ENCODE peak calls at places on chromosomes 16 and 17, in ten cellular contexts. One of them, this sample, is unnamed.

GRCh38 chr17:19534562-19535149 is 1.0 kb downstream of the SLC47A1 start:
- DNase-seq in HFF-Myc: no peak
- DNase-seq in cardiac muscle cell: peak
- DNase-seq in fibroblast of mammary gland: no peak
- DNase-seq in adrenal gland: no peak
- DNase-seq in psoas muscle: no peak
- DNase-seq in uterus: no peak
- DNase-seq in kidney epithelial cell: peak
- DNase-seq in endothelial cell: no peak
- DNase-seq in ovary: no peak
- DNase-seq in this sample: no peak

GRCh38 chr17:34579979-34580684 is 750 bp downstream of the TMEM132E start:
- DNase-seq in HFF-Myc: no peak
- DNase-seq in cardiac muscle cell: peak
- DNase-seq in fibroblast of mammary gland: peak
- DNase-seq in adrenal gland: peak
- DNase-seq in psoas muscle: no peak
- DNase-seq in uterus: peak
- DNase-seq in kidney epithelial cell: no peak
- DNase-seq in endothelial cell: peak
- DNase-seq in ovary: peak
- DNase-seq in this sample: no peak

GRCh38 chr17:77875881-77876509 is 82.5 kb upstream of the TNRC6C start:
- DNase-seq in HFF-Myc: no peak
- DNase-seq in cardiac muscle cell: no peak
- DNase-seq in fibroblast of mammary gland: peak
- DNase-seq in adrenal gland: no peak
- DNase-seq in psoas muscle: no peak
- DNase-seq in uterus: no peak
- DNase-seq in kidney epithelial cell: no peak
- DNase-seq in endothelial cell: no peak
- DNase-seq in ovary: no peak
- DNase-seq in this sample: no peak

GRCh38 chr16:17471745-17472075 is 950 bp upstream of the XYLT1 start:
- DNase-seq in HFF-Myc: peak
- DNase-seq in cardiac muscle cell: no peak
- DNase-seq in fibroblast of mammary gland: peak
- DNase-seq in adrenal gland: no peak
- DNase-seq in psoas muscle: no peak
- DNase-seq in uterus: no peak
- DNase-seq in kidney epithelial cell: no peak
- DNase-seq in endothelial cell: no peak
- DNase-seq in ovary: no peak
- DNase-seq in this sample: no peak

GRCh38 chr16:72644911-72645310 is 403.0 kb downstream of the ZFHX3 start:
- DNase-seq in HFF-Myc: no peak
- DNase-seq in cardiac muscle cell: no peak
- DNase-seq in fibroblast of mammary gland: no peak
- DNase-seq in adrenal gland: no peak
- DNase-seq in psoas muscle: no peak
- DNase-seq in uterus: no peak
- DNase-seq in kidney epithelial cell: no peak
- DNase-seq in endothelial cell: no peak
- DNase-seq in ovary: no peak
- DNase-seq in this sample: no peak

GRCh38 chr17:16406742-16407674 is 8.4 kb upstream of the TRPV2 start:
- DNase-seq in HFF-Myc: no peak
- DNase-seq in cardiac muscle cell: peak
- DNase-seq in fibroblast of mammary gland: no peak
- DNase-seq in adrenal gland: no peak
- DNase-seq in psoas muscle: peak
- DNase-seq in uterus: peak
- DNase-seq in kidney epithelial cell: no peak
- DNase-seq in endothelial cell: peak
- DNase-seq in ovary: peak
- DNase-seq in this sample: peak

GRCh38 chr17:55301521-55302406 is 37.0 kb downstream of the HLF start:
- DNase-seq in HFF-Myc: no peak
- DNase-seq in cardiac muscle cell: peak
- DNase-seq in fibroblast of mammary gland: no peak
- DNase-seq in adrenal gland: no peak
- DNase-seq in psoas muscle: no peak
- DNase-seq in uterus: no peak
- DNase-seq in kidney epithelial cell: no peak
- DNase-seq in endothelial cell: no peak
- DNase-seq in ovary: no peak
- DNase-seq in this sample: no peak

GRCh38 chr16:25020112-25020591 is 5.0 kb upstream of the ARHGAP17 start:
- DNase-seq in HFF-Myc: no peak
- DNase-seq in cardiac muscle cell: no peak
- DNase-seq in fibroblast of mammary gland: no peak
- DNase-seq in adrenal gland: no peak
- DNase-seq in psoas muscle: no peak
- DNase-seq in uterus: no peak
- DNase-seq in kidney epithelial cell: no peak
- DNase-seq in endothelial cell: no peak
- DNase-seq in ovary: no peak
- DNase-seq in this sample: no peak

GRCh38 chr17:78082988-78083387 is 45.6 kb downstream of the TMC6 start:
- DNase-seq in HFF-Myc: no peak
- DNase-seq in cardiac muscle cell: no peak
- DNase-seq in fibroblast of mammary gland: no peak
- DNase-seq in adrenal gland: no peak
- DNase-seq in psoas muscle: no peak
- DNase-seq in uterus: no peak
- DNase-seq in kidney epithelial cell: no peak
- DNase-seq in endothelial cell: no peak
- DNase-seq in ovary: no peak
- DNase-seq in this sample: no peak

GRCh38 chr17:50279639-50280038 is 5.4 kb downstream of the TMEM92 start:
- DNase-seq in HFF-Myc: no peak
- DNase-seq in cardiac muscle cell: no peak
- DNase-seq in fibroblast of mammary gland: no peak
- DNase-seq in adrenal gland: no peak
- DNase-seq in psoas muscle: peak
- DNase-seq in uterus: no peak
- DNase-seq in kidney epithelial cell: no peak
- DNase-seq in endothelial cell: no peak
- DNase-seq in ovary: no peak
- DNase-seq in this sample: no peak
- TF ChIP-seq CTCF in HFF-Myc: no peak
- TF ChIP-seq CTCF in cardiac muscle cell: no peak
- TF ChIP-seq CTCF in fibroblast of mammary gland: no peak
- TF ChIP-seq CTCF in adrenal gland: no peak
- TF ChIP-seq CTCF in psoas muscle: no peak
- TF ChIP-seq CTCF in uterus: no peak
- TF ChIP-seq CTCF in kidney epithelial cell: no peak
- TF ChIP-seq CTCF in endothelial cell: no peak
- TF ChIP-seq CTCF in ovary: no peak
- TF ChIP-seq CTCF in this sample: no peak

DNA sequence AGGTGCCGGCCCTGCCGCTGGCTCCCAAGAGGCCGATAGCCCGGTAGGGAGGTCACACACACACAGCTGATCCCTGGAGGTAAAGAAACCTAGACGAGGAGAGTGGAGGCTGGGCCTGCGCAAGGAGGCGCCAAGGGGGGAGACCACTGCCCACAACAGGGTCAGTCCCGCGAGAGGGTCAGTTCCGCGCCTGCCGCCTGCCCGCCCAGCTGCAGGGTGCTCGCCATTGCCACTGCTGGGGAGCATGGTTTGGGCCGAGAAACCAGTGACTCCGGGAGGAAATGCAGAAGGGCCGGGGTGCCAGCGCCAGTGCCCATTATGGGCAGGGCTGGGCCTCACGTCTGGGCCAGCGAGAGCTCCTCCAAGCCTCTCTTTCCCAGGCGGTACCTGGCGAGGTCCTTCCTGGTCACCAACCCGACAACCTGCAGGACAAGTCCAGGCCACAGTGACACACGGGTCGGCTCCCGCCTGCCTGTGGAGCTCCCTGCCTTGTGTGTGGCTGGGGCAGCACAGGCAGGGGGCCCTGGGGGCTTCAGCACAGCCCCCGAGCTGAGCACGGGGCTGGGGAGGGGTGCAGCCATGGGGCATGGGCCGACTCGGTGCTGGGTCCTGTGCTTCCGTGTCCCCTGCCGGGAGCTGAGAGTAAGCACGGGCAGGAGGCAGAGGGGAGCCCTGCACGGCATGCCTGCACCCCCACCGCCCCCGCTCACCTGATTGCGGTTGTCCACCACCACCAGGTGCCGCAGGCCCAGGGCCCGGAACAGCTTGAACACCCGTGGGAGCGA is 2.1 kb upstream of the CCDC154 start:
- DNase-seq in HFF-Myc: no peak
- DNase-seq in cardiac muscle cell: no peak
- DNase-seq in fibroblast of mammary gland: no peak
- DNase-seq in adrenal gland: no peak
- DNase-seq in psoas muscle: no peak
- DNase-seq in uterus: no peak
- DNase-seq in kidney epithelial cell: no peak
- DNase-seq in endothelial cell: no peak
- DNase-seq in ovary: no peak
- DNase-seq in this sample: no peak
- TF ChIP-seq CTCF in HFF-Myc: no peak
- TF ChIP-seq CTCF in cardiac muscle cell: no peak
- TF ChIP-seq CTCF in fibroblast of mammary gland: no peak
- TF ChIP-seq CTCF in adrenal gland: no peak
- TF ChIP-seq CTCF in psoas muscle: no peak
- TF ChIP-seq CTCF in uterus: no peak
- TF ChIP-seq CTCF in kidney epithelial cell: no peak
- TF ChIP-seq CTCF in endothelial cell: no peak
- TF ChIP-seq CTCF in ovary: no peak
- TF ChIP-seq CTCF in this sample: no peak

DNA sequence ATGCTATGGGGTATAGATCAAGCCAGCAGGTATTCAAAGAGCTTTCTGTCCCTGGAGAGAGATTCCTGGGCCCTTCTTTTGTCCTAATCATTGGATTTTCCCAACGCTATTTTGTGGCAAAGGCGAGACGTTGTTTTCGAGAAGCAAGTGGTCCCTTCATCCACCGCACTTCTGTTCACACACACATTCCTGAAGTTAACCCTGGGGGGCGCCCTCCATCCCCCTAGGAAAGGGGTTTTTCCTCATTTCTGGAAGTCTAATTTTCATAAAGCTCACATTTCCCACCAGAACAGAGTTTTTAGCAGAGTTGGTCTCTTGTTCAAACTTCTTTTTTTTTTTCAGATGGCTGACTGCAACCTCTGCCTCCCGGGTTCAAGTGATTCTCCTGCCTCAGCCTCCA is 11.9 kb downstream of the SCGB1C2 start:
- DNase-seq in HFF-Myc: no peak
- DNase-seq in cardiac muscle cell: no peak
- DNase-seq in fibroblast of mammary gland: no peak
- DNase-seq in adrenal gland: peak
- DNase-seq in psoas muscle: no peak
- DNase-seq in uterus: no peak
- DNase-seq in kidney epithelial cell: no peak
- DNase-seq in endothelial cell: peak
- DNase-seq in ovary: no peak
- DNase-seq in this sample: no peak
- TF ChIP-seq CTCF in HFF-Myc: no peak
- TF ChIP-seq CTCF in cardiac muscle cell: no peak
- TF ChIP-seq CTCF in fibroblast of mammary gland: no peak
- TF ChIP-seq CTCF in adrenal gland: no peak
- TF ChIP-seq CTCF in psoas muscle: no peak
- TF ChIP-seq CTCF in uterus: no peak
- TF ChIP-seq CTCF in kidney epithelial cell: no peak
- TF ChIP-seq CTCF in endothelial cell: no peak
- TF ChIP-seq CTCF in ovary: no peak
- TF ChIP-seq CTCF in this sample: no peak

DNA sequence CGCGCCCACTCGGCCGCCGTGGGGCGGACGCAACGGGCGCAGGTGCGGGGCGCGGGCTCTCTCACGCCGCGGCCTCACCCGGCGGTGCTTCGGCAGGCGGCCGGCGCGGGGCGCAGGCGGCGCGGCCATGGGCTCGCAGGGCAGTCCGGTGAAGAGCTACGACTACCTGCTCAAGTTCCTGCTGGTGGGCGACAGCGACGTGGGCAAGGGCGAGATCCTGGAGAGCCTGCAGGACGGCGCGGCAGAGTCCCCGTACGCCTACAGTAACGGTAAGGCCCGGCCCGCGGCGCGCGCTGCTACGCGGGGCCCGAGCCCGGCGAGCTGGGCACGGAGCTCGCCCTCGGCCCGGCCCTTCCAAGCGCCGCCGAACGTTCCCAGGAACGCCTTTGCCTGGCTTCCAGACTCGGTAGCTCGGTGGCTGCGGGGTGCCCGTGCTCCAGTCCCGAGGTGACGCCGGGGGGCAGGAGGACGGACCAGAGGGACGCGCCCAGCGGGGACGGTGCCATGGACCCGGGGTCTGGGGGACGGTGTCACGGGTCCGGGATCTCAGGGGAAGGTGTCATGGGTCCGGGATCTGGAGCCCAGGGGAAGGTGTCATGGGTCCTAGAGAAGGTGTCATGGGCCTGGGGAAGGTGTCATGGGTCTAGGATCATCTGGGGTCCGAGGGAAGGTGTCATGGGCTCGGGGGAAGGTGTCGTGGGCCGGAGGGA is 454 bp downstream of the RAB40C start:
- DNase-seq in HFF-Myc: no peak
- DNase-seq in cardiac muscle cell: peak
- DNase-seq in fibroblast of mammary gland: peak
- DNase-seq in adrenal gland: no peak
- DNase-seq in psoas muscle: peak
- DNase-seq in uterus: peak
- DNase-seq in kidney epithelial cell: no peak
- DNase-seq in endothelial cell: peak
- DNase-seq in ovary: peak
- DNase-seq in this sample: no peak
- TF ChIP-seq CTCF in HFF-Myc: no peak
- TF ChIP-seq CTCF in cardiac muscle cell: no peak
- TF ChIP-seq CTCF in fibroblast of mammary gland: no peak
- TF ChIP-seq CTCF in adrenal gland: no peak
- TF ChIP-seq CTCF in psoas muscle: peak
- TF ChIP-seq CTCF in uterus: no peak
- TF ChIP-seq CTCF in kidney epithelial cell: no peak
- TF ChIP-seq CTCF in endothelial cell: no peak
- TF ChIP-seq CTCF in ovary: no peak
- TF ChIP-seq CTCF in this sample: peak